ENCODE peak calls at places on chromosomes 16 and 17, in five cellular contexts. H is activated CD4-positive, CD25-positive, alpha-beta regulatory T cell treated with anti-CD3 and anti-CD28 coated beads, Interleukin-2, amount 50 U/mL, for 16 hours; E is germinal center; R is HFF-Myc; B is stimulated activated CD4-positive, alpha-beta T cell treated with anti-CD3 and anti-CD28 coated beads, Interleukin-12 subunit alpha, Interleukin-12 subunit beta, amount 100 ng/mL, for 48 hours. Q is an unnamed sample.

GRCh38 chr16:52861614-52862022 is 191.1 kb downstream of the CHD9NB start:
- DNase-seq in H (no peak), E (no peak), R (no peak), B (no peak), Q (peak)

GRCh38 chr17:81635973-81636504 is 873 bp downstream of the NPLOC4 start:
- DNase-seq in H (no peak), E (no peak), R (no peak), B (peak), Q (no peak)

GRCh38 chr16:28097500-28097899 is 34.0 kb upstream of the GSG1L start:
- DNase-seq in H (no peak), E (no peak), R (no peak), B (no peak), Q (no peak)

GRCh38 chr17:17577373-17577772 is 14.1 kb downstream of the PEMT start:
- DNase-seq in H (no peak), E (no peak), R (no peak), B (no peak), Q (no peak)

GRCh38 chr17:4631836-4632582 is 9.5 kb downstream of the ALOX15 start:
- DNase-seq in H (no peak), E (no peak), R (no peak), B (no peak), Q (no peak)

GRCh38 chr17:13359774-13360173 is 242.0 kb downstream of the HS3ST3A1 start:
- DNase-seq in H (no peak), E (no peak), R (no peak), B (no peak), Q (no peak)

GRCh38 chr16:65737831-65738230 is 616.0 kb upstream of the CDH11 start:
- DNase-seq in H (no peak), E (no peak), R (no peak), B (no peak), Q (no peak)

GRCh38 chr16:51040637-51041036 is 110.4 kb downstream of the SALL1 start:
- DNase-seq in H (no peak), E (no peak), R (no peak), B (no peak), Q (no peak)

GRCh38 chr16:89823087-89823823 is 5.0 kb upstream of the SPIRE2 start:
- DNase-seq in H (no peak), E (no peak), R (no peak), B (no peak), Q (no peak)

GRCh38 chr17:80425835-80426426 is 11.0 kb downstream of the ENDOV start:
- DNase-seq in H (no peak), E (no peak), R (no peak), B (no peak), Q (no peak)

GRCh38 chr17:7593296-7593695 is 3.4 kb upstream of the SOX15 start:
- DNase-seq in H (no peak), E (no peak), R (no peak), B (no peak), Q (no peak)

GRCh38 chr17:3751836-3752235 is 28.1 kb downstream of the HASPIN start:
- DNase-seq in H (no peak), E (no peak), R (no peak), B (no peak), Q (no peak)

GRCh38 chr16:88971371-88972097 is 5.5 kb downstream of the CBFA2T3 start:
- DNase-seq in H (no peak), E (peak), R (no peak), B (no peak), Q (no peak)

GRCh38 chr17:36972186-36972686 is 23.5 kb downstream of the AATF start:
- DNase-seq in H (no peak), E (no peak), R (no peak), B (no peak), Q (no peak)

GRCh38 chr16:12060751-12061150 is 84.2 kb downstream of the SNX29 start:
- DNase-seq in H (no peak), E (no peak), R (no peak), B (no peak), Q (no peak)

GRCh38 chr17:33651631-33652030 is 358.5 kb upstream of the ASIC2 start:
- DNase-seq in H (no peak), E (no peak), R (no peak), B (no peak), Q (no peak)

GRCh38 chr16:30876867-30877266 is 17.0 kb downstream of the BCL7C start:
- DNase-seq in H (no peak), E (no peak), R (no peak), B (no peak), Q (no peak)

GRCh38 chr17:63646492-63646815 is 24.2 kb downstream of the MAP3K3 start:
- DNase-seq in H (no peak), E (peak), R (no peak), B (no peak), Q (no peak)